ENCODE peak calls at places on chromosomes 13 and 19, in five cellular contexts. One of them, this sample, is unnamed.

GRCh38 chr13:75398072-75398471 is 83.9 kb downstream of the TBC1D4 start:
- DNase-seq in psoas muscle: no peak
- DNase-seq in HCEC 1CT: no peak
- DNase-seq in stimulated activated CD4-positive, alpha-beta T cell treated with anti-CD3 and anti-CD28 coated beads, Interleukin-2, amount 100 ng/mL, for 48 hours: no peak
- DNase-seq in HT-29: no peak
- DNase-seq in this sample: no peak

GRCh38 chr13:46796129-46796514 is 839 bp downstream of the ESD start:
- DNase-seq in psoas muscle: no peak
- DNase-seq in HCEC 1CT: no peak
- DNase-seq in HT-29: peak
- DNase-seq in stimulated activated CD4-positive, alpha-beta T cell treated with anti-CD3 and anti-CD28 coated beads, Interleukin-2, amount 100 ng/mL, for 48 hours: no peak
- DNase-seq in this sample: peak

GRCh38 chr13:40706439-40706838 is 40.0 kb upstream of the FOXO1 start:
- DNase-seq in psoas muscle: no peak
- DNase-seq in stimulated activated CD4-positive, alpha-beta T cell treated with anti-CD3 and anti-CD28 coated beads, Interleukin-2, amount 100 ng/mL, for 48 hours: no peak
- DNase-seq in HT-29: no peak
- DNase-seq in HCEC 1CT: no peak
- DNase-seq in this sample: peak

GRCh38 chr13:46385946-46386345 is 1.1 kb downstream of the RUBCNL start:
- DNase-seq in psoas muscle: no peak
- DNase-seq in HCEC 1CT: no peak
- DNase-seq in HT-29: no peak
- DNase-seq in stimulated activated CD4-positive, alpha-beta T cell treated with anti-CD3 and anti-CD28 coated beads, Interleukin-2, amount 100 ng/mL, for 48 hours: no peak
- DNase-seq in this sample: peak

GRCh38 chr13:93951153-93951552 is 528.3 kb downstream of the DCT start:
- DNase-seq in HT-29: no peak
- DNase-seq in psoas muscle: no peak
- DNase-seq in HCEC 1CT: peak
- DNase-seq in stimulated activated CD4-positive, alpha-beta T cell treated with anti-CD3 and anti-CD28 coated beads, Interleukin-2, amount 100 ng/mL, for 48 hours: no peak
- DNase-seq in this sample: no peak

GRCh38 chr19:19526581-19527370 is 1.9 kb upstream of the YJEFN3 start:
- DNase-seq in psoas muscle: no peak
- DNase-seq in stimulated activated CD4-positive, alpha-beta T cell treated with anti-CD3 and anti-CD28 coated beads, Interleukin-2, amount 100 ng/mL, for 48 hours: no peak
- DNase-seq in HT-29: no peak
- DNase-seq in HCEC 1CT: no peak
- DNase-seq in this sample: no peak

GRCh38 chr13:49086711-49087110 is 111.0 kb downstream of the FNDC3A start:
- DNase-seq in psoas muscle: no peak
- DNase-seq in HT-29: no peak
- DNase-seq in stimulated activated CD4-positive, alpha-beta T cell treated with anti-CD3 and anti-CD28 coated beads, Interleukin-2, amount 100 ng/mL, for 48 hours: no peak
- DNase-seq in HCEC 1CT: peak
- DNase-seq in this sample: no peak

GRCh38 chr13:44128522-44128921 is 245.1 kb upstream of the SERP2 start:
- DNase-seq in HT-29: no peak
- DNase-seq in psoas muscle: peak
- DNase-seq in HCEC 1CT: no peak
- DNase-seq in stimulated activated CD4-positive, alpha-beta T cell treated with anti-CD3 and anti-CD28 coated beads, Interleukin-2, amount 100 ng/mL, for 48 hours: no peak
- DNase-seq in this sample: no peak

GRCh38 chr19:3680939-3681338 is 19.3 kb downstream of the PIP5K1C start:
- DNase-seq in HT-29: no peak
- DNase-seq in stimulated activated CD4-positive, alpha-beta T cell treated with anti-CD3 and anti-CD28 coated beads, Interleukin-2, amount 100 ng/mL, for 48 hours: no peak
- DNase-seq in HCEC 1CT: no peak
- DNase-seq in psoas muscle: no peak
- DNase-seq in this sample: no peak

GRCh38 chr19:1151037-1151716 is 22.9 kb downstream of the SBNO2 start:
- DNase-seq in HCEC 1CT: no peak
- DNase-seq in stimulated activated CD4-positive, alpha-beta T cell treated with anti-CD3 and anti-CD28 coated beads, Interleukin-2, amount 100 ng/mL, for 48 hours: no peak
- DNase-seq in psoas muscle: no peak
- DNase-seq in HT-29: no peak
- DNase-seq in this sample: no peak

GRCh38 chr19:45331411-45331810 is 8.7 kb upstream of the CKM start:
- DNase-seq in HT-29: no peak
- DNase-seq in stimulated activated CD4-positive, alpha-beta T cell treated with anti-CD3 and anti-CD28 coated beads, Interleukin-2, amount 100 ng/mL, for 48 hours: no peak
- DNase-seq in HCEC 1CT: no peak
- DNase-seq in psoas muscle: no peak
- DNase-seq in this sample: no peak

GRCh38 chr13:30907167-30907761 is 1.2 kb downstream of the MEDAG start:
- DNase-seq in psoas muscle: no peak
- DNase-seq in HCEC 1CT: no peak
- DNase-seq in stimulated activated CD4-positive, alpha-beta T cell treated with anti-CD3 and anti-CD28 coated beads, Interleukin-2, amount 100 ng/mL, for 48 hours: no peak
- DNase-seq in HT-29: no peak
- DNase-seq in this sample: no peak

GRCh38 chr13:46496086-46496485 is 56.9 kb upstream of the LRCH1 start:
- DNase-seq in psoas muscle: no peak
- DNase-seq in HT-29: no peak
- DNase-seq in HCEC 1CT: no peak
- DNase-seq in stimulated activated CD4-positive, alpha-beta T cell treated with anti-CD3 and anti-CD28 coated beads, Interleukin-2, amount 100 ng/mL, for 48 hours: no peak
- DNase-seq in this sample: no peak

GRCh38 chr13:40149611-40150283 is 494.3 kb downstream of the COG6 start:
- DNase-seq in stimulated activated CD4-positive, alpha-beta T cell treated with anti-CD3 and anti-CD28 coated beads, Interleukin-2, amount 100 ng/mL, for 48 hours: no peak
- DNase-seq in psoas muscle: no peak
- DNase-seq in HT-29: no peak
- DNase-seq in HCEC 1CT: peak
- DNase-seq in this sample: no peak

GRCh38 chr13:33518442-33518841 is 232.9 kb upstream of the STARD13 start:
- DNase-seq in psoas muscle: no peak
- DNase-seq in HT-29: no peak
- DNase-seq in HCEC 1CT: no peak
- DNase-seq in stimulated activated CD4-positive, alpha-beta T cell treated with anti-CD3 and anti-CD28 coated beads, Interleukin-2, amount 100 ng/mL, for 48 hours: no peak
- DNase-seq in this sample: no peak

GRCh38 chr19:49873834-49874233 is 3.3 kb downstream of the AKT1S1 start:
- DNase-seq in stimulated activated CD4-positive, alpha-beta T cell treated with anti-CD3 and anti-CD28 coated beads, Interleukin-2, amount 100 ng/mL, for 48 hours: no peak
- DNase-seq in HT-29: no peak
- DNase-seq in psoas muscle: peak
- DNase-seq in HCEC 1CT: no peak
- DNase-seq in this sample: no peak

GRCh38 chr13:98466634-98467236 is 110.2 kb downstream of the STK24 start:
- DNase-seq in HCEC 1CT: peak
- DNase-seq in psoas muscle: peak
- DNase-seq in HT-29: peak
- DNase-seq in stimulated activated CD4-positive, alpha-beta T cell treated with anti-CD3 and anti-CD28 coated beads, Interleukin-2, amount 100 ng/mL, for 48 hours: peak
- DNase-seq in this sample: peak

GRCh38 chr13:43797869-43798268 is 11.1 kb upstream of the ENOX1 start:
- DNase-seq in stimulated activated CD4-positive, alpha-beta T cell treated with anti-CD3 and anti-CD28 coated beads, Interleukin-2, amount 100 ng/mL, for 48 hours: no peak
- DNase-seq in psoas muscle: no peak
- DNase-seq in HT-29: no peak
- DNase-seq in HCEC 1CT: peak
- DNase-seq in this sample: no peak

This sample was measured in GM12865.